ENCODE peak calls at places on chromosomes 13 and 19, in five cellular contexts. Z is psoas muscle; P is naive thymus-derived CD8-positive, alpha-beta T cell; D is activated T-cell treated with anti-CD3 and anti-CD28 coated beads, Interleukin-2, amount 50 U/mL, for 72 hours; Q is NCI-H1930. I is an unnamed sample.

GRCh38 chr19:14369399-14370168 is 11.7 kb upstream of the ADGRE5 start:
- DNase-seq in Q (no peak), Z (no peak), P (peak; percentile 92), D (peak; percentile 92), I (no peak)

GRCh38 chr19:2613507-2614295 is 88.8 kb downstream of the GNG7 start:
- DNase-seq in Z (peak; percentile 64), D (peak; percentile 71), Q (no peak), P (peak; percentile 45), I (no peak)

GRCh38 chr13:110444226-110444653 is 117.3 kb downstream of the RAB20 start:
- DNase-seq in D (no peak), P (no peak), Z (no peak), Q (no peak), I (no peak)

GRCh38 chr13:48344264-48344663 is 40.7 kb downstream of the RB1 start:
- DNase-seq in Z (no peak), D (no peak), P (no peak), Q (no peak), I (no peak)

GRCh38 chr13:79392882-79393563 is 13.0 kb downstream of the RBM26 start:
- DNase-seq in Q (no peak), D (peak; percentile 38), P (peak; percentile 30), Z (no peak), I (no peak)

GRCh38 chr13:35984287-35984686 is 146.9 kb downstream of the DCLK1 start:
- DNase-seq in Z (no peak), Q (no peak), D (no peak), P (no peak), I (no peak)

GRCh38 chr13:105177265-105177900 is 1358.1 kb downstream of the EFNB2 start:
- DNase-seq in D (no peak), Q (no peak), P (no peak), Z (no peak), I (no peak)

GRCh38 chr13:53694814-53695533 is 666.4 kb downstream of the OLFM4 start:
- DNase-seq in P (no peak), D (no peak), Z (no peak), Q (no peak), I (no peak)

GRCh38 chr13:84243340-84243739 is 361.1 kb upstream of the SLITRK1 start:
- DNase-seq in Z (no peak), Q (no peak), P (no peak), D (no peak), I (no peak)

GRCh38 chr13:111485491-111486250 is 165.2 kb downstream of the TEX29 start:
- DNase-seq in D (no peak), Q (no peak), P (no peak), Z (no peak), I (no peak)

GRCh38 chr19:51749979-51750378 is 1.7 kb downstream of the FPR1 start:
- DNase-seq in P (no peak), Q (no peak), Z (no peak), D (no peak), I (no peak)

GRCh38 chr13:91922969-91923592 is 524.7 kb downstream of the GPC5 start:
- DNase-seq in Z (no peak), D (no peak), Q (no peak), P (no peak), I (no peak)

GRCh38 chr13:38394777-38395504 is 45.3 kb downstream of the UFM1 start:
- DNase-seq in D (no peak), P (no peak), Z (no peak), Q (no peak), I (no peak)

GRCh38 chr13:110055089-110055488 is 251.9 kb downstream of the COL4A1 start:
- DNase-seq in D (peak; percentile 23), Z (no peak), Q (no peak), P (no peak), I (no peak)

GRCh38 chr19:54684537-54684936 is 21.8 kb downstream of the LILRB4 start:
- DNase-seq in Z (no peak), Q (no peak), P (no peak), D (no peak), I (no peak)

GRCh38 chr19:4181053-4181508 is 1.3 kb downstream of the SIRT6 start:
- DNase-seq in Z (no peak), P (no peak), D (no peak), Q (no peak), I (no peak)

GRCh38 chr13:34577051-34577450 is 365.0 kb upstream of the NBEA start:
- DNase-seq in D (no peak), Z (no peak), P (no peak), Q (no peak), I (no peak)

GRCh38 chr13:44148159-44148929 is 225.3 kb upstream of the SERP2 start:
- DNase-seq in Z (no peak), D (no peak), P (no peak), Q (peak; percentile 17), I (no peak)

GRCh38 chr19:10086032-10086903 is at the start of gene SHFL:
- DNase-seq in P (peak; percentile 74), D (peak; percentile 93), Z (peak; percentile 78), Q (no peak), I (no peak)

GRCh38 chr13:30806784-30807183 is 71.4 kb downstream of the ALOX5AP start:
- DNase-seq in P (no peak), D (no peak), Q (no peak), Z (no peak), I (no peak)

GRCh38 chr13:109666656-109667448 is 119.5 kb downstream of the IRS2 start:
- DNase-seq in Q (no peak), Z (no peak), D (no peak), P (no peak), I (no peak)

GRCh38 chr13:51222510-51223283 is 499 bp downstream of the FAM124A start:
- DNase-seq in P (no peak), Q (peak; percentile 39), Z (no peak), D (peak; percentile 13), I (no peak)

GRCh38 chr13:22278336-22278929 is 607.6 kb downstream of the FGF9 start:
- DNase-seq in Q (no peak), P (peak; percentile 61), Z (no peak), D (peak; percentile 68), I (no peak)

GRCh38 chr13:112670864-112671263 is 19.0 kb upstream of the ATP11A start:
- DNase-seq in Q (no peak), P (no peak), Z (no peak), D (no peak), I (no peak)

GRCh38 chr19:7505288-7505681 is 10.6 kb upstream of the ZNF358 start:
- DNase-seq in D (no peak), Z (no peak), P (no peak), Q (no peak), I (no peak)

GRCh38 chr13:99806671-99807070 is 164.9 kb downstream of the ZIC5 start:
- DNase-seq in D (no peak), Z (no peak), P (no peak), Q (no peak), I (no peak)

GRCh38 chr19:41612483-41612882 is 14.4 kb downstream of the CEACAM4 start:
- DNase-seq in D (no peak), P (no peak), Q (no peak), Z (no peak), I (no peak)

GRCh38 chr19:42121666-42122069 is 10.6 kb downstream of the POU2F2 start:
- DNase-seq in P (peak; percentile 20), D (peak; percentile 86), Z (peak; percentile 61), Q (no peak), I (no peak)

GRCh38 chr13:111122056-111122455 is 6.9 kb downstream of the ARHGEF7 start:
- DNase-seq in Q (no peak), Z (peak; percentile 83), D (no peak), P (no peak), I (no peak)

GRCh38 chr19:43380008-43380407 is 26.5 kb downstream of the CD177 start:
- DNase-seq in Q (no peak), D (no peak), Z (no peak), P (no peak), I (no peak)

GRCh38 chr13:95485045-95485517 is 67.4 kb upstream of the CLDN10 start:
- DNase-seq in P (no peak), Z (no peak), Q (no peak), D (no peak), I (no peak)

GRCh38 chr13:105603283-105603682 is 932.2 kb downstream of the EFNB2 start:
- DNase-seq in Z (no peak), Q (no peak), D (no peak), P (no peak), I (no peak)

GRCh38 chr19:16013851-16014840 is 62.1 kb upstream of the TPM4 start:
- DNase-seq in Q (no peak), P (no peak), Z (no peak), D (no peak), I (no peak)

GRCh38 chr19:33971073-33971472 is 174.4 kb downstream of the KCTD15 start:
- DNase-seq in D (no peak), Z (no peak), P (no peak), Q (no peak), I (no peak)

GRCh38 chr13:72920097-72920496 is 138.2 kb downstream of the PIBF1 start:
- DNase-seq in Q (no peak), D (no peak), P (no peak), Z (peak; percentile 64), I (no peak)

I was measured in NCI-H1417 treated with DMSO at 0.1 percent for 48 hours.